ENCODE peak calls at places on chromosomes 7 and 10, in ten cellular contexts. Y is mesendoderm, P is GM23248, E is thoracic aorta, O is iPS DF 6.9, A is aorta, T is A549, I is mammary epithelial cell, B is adrenal gland, W is spleen. N is an unnamed sample. For H3K4me1, the result is how much of the 10 kb centered on the place peaks cover.

GRCh38 chr7:131249003-131249402 is 78.7 kb upstream of the MKLN1 start:
- DNase-seq in A (peak), P (peak), B (peak), W (no peak), I (peak), E (peak), Y (peak), T (peak), O (no peak), N (no peak)

GRCh38 chr10:5291501-5292195 is 73.1 kb upstream of the UCN3 start:
- DNase-seq in B (peak), Y (peak), A (no peak), O (no peak), I (peak), T (peak), W (peak), P (peak), E (no peak), N (no peak)

GRCh38 chr10:44909910-44910309 is 1.2 kb upstream of the TMEM72 start:
- DNase-seq in T (no peak), Y (no peak), O (no peak), E (no peak), A (no peak), I (no peak), W (no peak), B (no peak), P (no peak), N (no peak)

GRCh38 chr7:4683884-4684565 is 1.9 kb downstream of the FOXK1 start:
- DNase-seq in B (peak), P (peak), E (no peak), O (no peak), Y (no peak), T (no peak), A (peak), I (peak), W (peak), N (peak)

GRCh38 chr7:37732253-37732652 is 48.7 kb downstream of the GPR141 start:
- DNase-seq in P (peak), Y (peak), T (peak), W (no peak), I (peak), O (peak), E (no peak), B (no peak), A (no peak), N (no peak)

GRCh38 chr10:125878957-125879835 is 1.9 kb downstream of the DHX32 start:
- DNase-seq in B (peak), A (no peak), O (no peak), T (peak), Y (peak), W (no peak), P (peak), I (peak), E (no peak), N (no peak)

GRCh38 chr10:114312585-114312984 is 73.5 kb downstream of the VWA2 start:
- DNase-seq in P (no peak), Y (no peak), T (no peak), I (peak), W (no peak), E (no peak), O (no peak), B (no peak), A (peak), N (no peak)

GRCh38 chr7:139370301-139370942 is 10.7 kb downstream of the LUC7L2 start:
- DNase-seq in T (no peak), O (no peak), B (no peak), A (no peak), E (no peak), Y (no peak), P (no peak), I (no peak), W (no peak), N (no peak)

GRCh38 chr10:73810735-73811465 is 498 bp downstream of the NDST2 start:
- DNase-seq in O (no peak), E (no peak), A (peak), B (peak), Y (peak), I (no peak), P (peak), T (peak), W (peak), N (peak)

GRCh38 chr10:8576281-8576680 is 521.8 kb downstream of the GATA3 start:
- DNase-seq in I (no peak), E (no peak), Y (no peak), O (no peak), T (no peak), B (no peak), P (no peak), W (no peak), A (no peak), N (no peak)

GRCh38 chr10:59622320-59622901 is 87.2 kb downstream of the SLC16A9 start:
- DNase-seq in A (no peak), P (peak), E (no peak), Y (peak), I (peak), B (peak), W (no peak), T (peak), O (peak), N (peak)

GRCh38 chr10:71351628-71352319 is 32.7 kb downstream of the SLC29A3 start:
- DNase-seq in O (no peak), B (no peak), Y (no peak), E (no peak), A (no peak), P (no peak), I (no peak), W (no peak), T (no peak), N (peak)

GRCh38 chr7:131074585-131074984 is 253.1 kb upstream of the MKLN1 start:
- DNase-seq in T (no peak), I (no peak), A (no peak), E (no peak), O (no peak), Y (no peak), B (no peak), P (no peak), W (no peak), N (no peak)

GRCh38 chr10:60549686-60550085 is 160.0 kb upstream of the ANK3 start:
- DNase-seq in E (no peak), O (no peak), I (peak), A (no peak), T (peak), Y (peak), P (peak), W (no peak), B (no peak), N (no peak)

GRCh38 chr7:131623154-131623553 is 66.7 kb upstream of the PODXL start:
- DNase-seq in O (no peak), T (no peak), E (no peak), P (no peak), A (no peak), I (no peak), B (peak), W (no peak), Y (peak), N (no peak)

GRCh38 chr7:155998766-155999630 is 186.7 kb upstream of the SHH start:
- DNase-seq in Y (no peak), B (no peak), E (no peak), O (no peak), T (no peak), A (peak), W (peak), I (no peak), P (no peak), N (no peak)
- H3K4me3 ChIP-seq in Y (no peak), B (no peak), E (no peak), O (no peak), T (no peak), A (no peak), W (no peak), I (no peak), P (no peak), N (no peak)

GRCh38 chr10:119320981-119321380 is 113.6 kb downstream of the GRK5 start:
- DNase-seq in T (no peak), W (no peak), O (no peak), P (no peak), B (no peak), A (no peak), Y (no peak), E (no peak), I (no peak), N (no peak)
- H3K4me1 ChIP-seq in T (half or more), W (under half), O (under half), P (under half), B (under half), A (under half), Y (under half), E (under half), I (under half), N (under half)

GRCh38 chr10:72615985-72616384 is 9.9 kb downstream of the MICU1 start:
- DNase-seq in B (no peak), W (no peak), T (no peak), Y (no peak), O (no peak), I (no peak), P (peak), E (no peak), A (no peak), N (no peak)

GRCh38 chr10:72611783-72612182 is 14.1 kb downstream of the MICU1 start:
- DNase-seq in E (no peak), P (no peak), I (no peak), B (peak), W (no peak), T (no peak), Y (no peak), A (no peak), O (no peak), N (no peak)

GRCh38 chr10:72616716-72617115 is 9.2 kb downstream of the MICU1 start:
- DNase-seq in A (no peak), B (no peak), I (no peak), Y (no peak), T (no peak), W (no peak), O (no peak), E (no peak), P (no peak), N (no peak)

GRCh38 chr10:72612203-72612826 is 13.6 kb downstream of the MICU1 start:
- DNase-seq in Y (no peak), O (no peak), E (no peak), A (no peak), T (no peak), I (no peak), B (no peak), W (no peak), P (peak), N (no peak)
- H3K4me3 ChIP-seq in Y (no peak), O (no peak), E (peak), A (no peak), T (no peak), I (no peak), B (no peak), W (no peak), P (no peak), N (peak)

GRCh38 chr7:87159538-87159937 is 7.3 kb downstream of the DMTF1 start:
- DNase-seq in P (no peak), B (no peak), I (no peak), W (no peak), E (no peak), T (no peak), A (no peak), O (no peak), Y (no peak), N (no peak)

GRCh38 chr7:87155788-87156187 is 3.5 kb downstream of the DMTF1 start:
- DNase-seq in E (no peak), A (no peak), P (peak), T (no peak), O (no peak), Y (no peak), I (no peak), B (no peak), W (no peak), N (no peak)

GRCh38 chr7:87154569-87154968 is 2.3 kb downstream of the DMTF1 start:
- DNase-seq in B (no peak), E (no peak), T (no peak), A (no peak), I (no peak), Y (peak), P (peak), W (no peak), O (no peak), N (no peak)

GRCh38 chr7:87154166-87154565 is 1.9 kb downstream of the DMTF1 start:
- DNase-seq in O (no peak), B (no peak), E (no peak), T (no peak), W (no peak), P (peak), A (no peak), I (no peak), Y (no peak), N (no peak)

DNA sequence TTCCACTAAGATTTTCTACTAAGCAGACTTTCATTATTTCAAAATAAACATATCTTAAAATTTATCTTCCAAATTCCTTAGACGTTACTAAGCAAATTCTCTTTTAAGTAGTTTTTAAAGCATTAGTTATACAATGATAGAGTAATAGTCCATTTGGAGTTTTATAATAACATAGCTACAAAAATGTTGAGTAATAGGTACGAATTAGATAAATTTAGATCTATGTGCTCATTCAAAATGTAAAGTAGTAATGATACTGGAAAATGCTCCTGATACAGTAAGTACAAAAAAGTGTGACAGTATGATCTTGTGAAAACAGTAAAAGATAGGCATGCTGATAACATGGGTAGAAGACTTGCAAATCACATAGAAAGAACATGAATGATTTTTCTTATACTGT is 4.5 kb downstream of the DMTF1 start:
- DNase-seq in T (no peak), Y (no peak), W (no peak), P (peak), A (no peak), E (no peak), O (no peak), I (no peak), B (no peak), N (no peak)
- H3K4me1 ChIP-seq in T (under half), Y (under half), W (half or more), P (under half), A (under half), E (under half), O (under half), I (under half), B (under half), N (under half)

GRCh38 chr7:71132521-71133231 is 732 bp downstream of the GALNT17 start:
- DNase-seq in W (no peak), B (peak), Y (peak), E (no peak), O (no peak), I (peak), T (no peak), P (peak), A (peak), N (no peak)
- H3K4me3 ChIP-seq in W (peak), B (no peak), Y (peak), E (peak), O (peak), I (no peak), T (no peak), P (no peak), A (peak), N (no peak)

DNA sequence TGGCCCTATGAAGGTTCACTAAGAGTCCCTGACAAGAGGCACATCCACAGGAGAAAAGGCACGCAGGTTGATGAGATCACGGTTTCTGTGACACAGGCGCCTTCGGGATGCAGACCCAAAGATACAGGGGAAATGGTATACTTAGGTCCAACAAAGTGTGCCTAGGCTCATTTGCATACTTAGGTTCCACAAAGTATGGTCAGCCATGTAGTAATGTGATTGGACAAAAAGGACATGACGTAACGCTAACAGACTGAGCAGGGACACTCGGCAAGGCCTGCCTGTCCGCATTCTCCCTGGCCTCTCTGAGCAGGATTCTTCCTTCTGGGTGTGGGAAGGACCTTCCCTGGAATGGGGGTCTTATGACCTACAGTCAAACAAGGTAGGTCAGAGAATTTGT is 190.6 kb downstream of the CELF2 start:
- DNase-seq in T (no peak), E (no peak), W (no peak), A (no peak), B (no peak), Y (no peak), O (no peak), I (no peak), P (no peak), N (no peak)
- H3K4me1 ChIP-seq in T (under half), E (under half), W (under half), A (under half), B (under half), Y (under half), O (under half), I (under half), P (under half), N (under half)

GRCh38 chr7:129100827-129101166 is 43.7 kb upstream of the TSPAN33 start:
- DNase-seq in P (no peak), A (no peak), I (no peak), O (no peak), W (no peak), E (no peak), B (no peak), Y (no peak), T (no peak), N (no peak)
- H3K4me3 ChIP-seq in P (no peak), A (no peak), I (no peak), O (no peak), W (no peak), E (no peak), B (no peak), Y (no peak), T (no peak), N (no peak)

DNA sequence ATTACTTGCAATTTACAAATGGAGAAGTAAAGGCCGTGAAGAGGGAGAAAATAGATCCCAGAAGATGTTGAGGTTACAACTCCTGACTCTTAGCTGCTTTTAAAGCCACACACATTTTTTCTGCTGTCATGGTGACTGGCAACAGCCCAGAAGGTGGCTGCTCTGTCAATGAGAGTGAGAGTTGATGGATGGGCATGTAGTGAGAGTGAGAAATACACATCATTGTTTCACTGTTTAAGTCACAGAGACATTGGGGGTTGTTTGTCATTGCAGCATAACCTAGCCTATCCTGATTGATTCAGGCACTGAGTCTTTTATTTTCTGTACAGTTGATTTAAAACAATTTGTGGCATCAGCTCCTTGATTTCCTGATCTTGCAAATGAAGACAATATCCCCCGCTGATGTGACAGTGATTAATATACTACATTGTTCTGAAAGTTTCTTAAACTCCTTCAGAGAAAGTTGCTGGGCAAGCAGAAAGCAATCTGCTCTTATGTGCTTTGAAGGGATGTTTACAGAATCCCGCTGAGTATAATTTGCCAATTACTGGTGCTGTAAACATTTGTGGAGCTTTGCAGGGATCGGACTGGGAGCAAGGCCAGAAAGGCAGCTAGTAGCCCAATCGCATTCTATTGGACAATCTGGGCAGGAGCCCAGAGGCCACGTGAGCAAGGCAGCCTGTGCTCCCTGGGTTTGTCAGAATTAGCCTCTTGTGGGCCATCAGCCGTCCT is 229.6 kb downstream of the PRPF18 start:
- DNase-seq in E (no peak), P (peak), B (peak), Y (no peak), T (no peak), O (no peak), W (no peak), I (peak), A (no peak), N (peak)
- H3K4me1 ChIP-seq in E (under half), P (under half), B (under half), Y (under half), T (under half), O (under half), W (under half), I (under half), A (under half), N (under half)

GRCh38 chr7:97004931-97005763 is at the start of gene DLX6:
- DNase-seq in Y (peak), B (peak), A (no peak), T (peak), E (no peak), I (peak), W (no peak), P (peak), O (no peak), N (no peak)
- H3K4me3 ChIP-seq in Y (peak), B (no peak), A (no peak), T (peak), E (peak), I (peak), W (peak), P (peak), O (peak), N (peak)

GRCh38 chr7:83599131-83599530 is 49.8 kb downstream of the SEMA3E start:
- DNase-seq in I (no peak), B (no peak), W (no peak), A (no peak), P (no peak), T (no peak), E (no peak), O (no peak), Y (no peak), N (no peak)

DNA sequence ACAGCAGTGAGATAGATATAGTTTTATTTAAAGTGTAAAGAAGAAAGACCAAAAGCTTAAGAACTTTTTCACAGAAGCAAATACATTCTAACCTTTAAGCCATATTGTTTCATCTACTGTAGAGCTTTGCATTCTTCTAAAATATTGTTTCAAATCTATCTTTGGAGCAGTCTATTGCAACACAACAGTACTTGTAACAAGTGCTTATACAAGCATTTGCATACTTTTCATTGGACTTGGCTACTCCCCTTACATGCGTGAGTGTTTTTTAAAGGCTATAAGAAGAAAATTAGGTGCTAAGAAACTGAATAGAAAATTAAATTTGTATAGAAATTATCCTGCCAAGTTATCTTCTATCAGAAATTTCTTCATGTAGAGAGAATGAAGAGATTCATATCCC is 45.3 kb downstream of the SEMA3E start:
- DNase-seq in A (no peak), W (no peak), T (no peak), Y (no peak), I (no peak), B (no peak), P (no peak), O (no peak), E (no peak), N (no peak)
- H3K4me1 ChIP-seq in A (under half), W (under half), T (under half), Y (under half), I (under half), B (under half), P (under half), O (under half), E (under half), N (under half)

N was measured in right lobe of liver.